ENCODE peak calls at places on chromosome 4, in eight cellular contexts. V is coronary artery, E is nephron progenitor cell, D is B cell, G is foreskin fibroblast, M is gastrocnemius medialis, B is A549, P is H9. A is an unnamed sample.
A peak's percentile ranks its signal among the peaks of the same experiment; 100 is the strongest.

GRCh38 chr4:25769251-25769650 is 93.5 kb downstream of the SEL1L3 start:
- DNase-seq in V (no peak), E (no peak), D (no peak), G (no peak), M (peak; percentile 4), B (no peak), P (no peak), A (no peak)

GRCh38 chr4:71944956-71945355 is 86.8 kb upstream of the NPFFR2 start:
- DNase-seq in V (no peak), E (no peak), D (no peak), G (no peak), M (no peak), B (no peak), P (no peak), A (no peak)

GRCh38 chr4:101730291-101731117 is 60.0 kb upstream of the BANK1 start:
- DNase-seq in V (no peak), E (peak; percentile 51), D (peak; percentile 68), G (peak; percentile 28), M (peak; percentile 24), B (peak; percentile 6), P (peak; percentile 69), A (no peak)

GRCh38 chr4:182518421-182518820 is 275.2 kb downstream of the TENM3 start:
- DNase-seq in V (no peak), E (no peak), D (no peak), G (no peak), M (no peak), B (no peak), P (no peak), A (no peak)

GRCh38 chr4:128386761-128387599 is 99.4 kb upstream of the PGRMC2 start:
- DNase-seq in V (peak; percentile 94), E (peak; percentile 36), D (no peak), G (peak; percentile 98), M (peak; percentile 93), B (peak; percentile 42), P (no peak), A (peak; percentile 90)

GRCh38 chr4:138184881-138185280 is 57.3 kb downstream of the SLC7A11 start:
- DNase-seq in V (no peak), E (no peak), D (no peak), G (no peak), M (no peak), B (no peak), P (no peak), A (no peak)

GRCh38 chr4:2247128-2248043 is 5.5 kb upstream of the HAUS3 start:
- DNase-seq in V (no peak), E (no peak), D (peak; percentile 8), G (no peak), M (no peak), B (no peak), P (no peak), A (peak; percentile 82)

GRCh38 chr4:113835005-113835404 is 73.5 kb upstream of the CAMK2D start:
- DNase-seq in V (no peak), E (no peak), D (no peak), G (peak; percentile 47), M (no peak), B (no peak), P (no peak), A (no peak)

GRCh38 chr4:52585379-52585778 is 73.7 kb downstream of the USP46 start:
- DNase-seq in V (no peak), E (no peak), D (no peak), G (no peak), M (no peak), B (no peak), P (no peak), A (no peak)

GRCh38 chr4:3444351-3445110 is 2.8 kb downstream of the HGFAC start:
- DNase-seq in V (no peak), E (no peak), D (no peak), G (no peak), M (no peak), B (no peak), P (no peak), A (no peak)

GRCh38 chr4:3442959-3443749 is 1.4 kb downstream of the HGFAC start:
- DNase-seq in V (no peak), E (peak; percentile 76), D (peak; percentile 84), G (no peak), M (no peak), B (peak; percentile 58), P (peak; percentile 73), A (no peak)

GRCh38 chr4:3445111-3445820 is 3.5 kb downstream of the HGFAC start:
- DNase-seq in V (no peak), E (no peak), D (no peak), G (no peak), M (no peak), B (no peak), P (no peak), A (no peak)

GRCh38 chr4:3442460-3442958 is 741 bp downstream of the HGFAC start:
- DNase-seq in V (no peak), E (no peak), D (no peak), G (no peak), M (no peak), B (no peak), P (no peak), A (no peak)

GRCh38 chr4:3443750-3444309 is 2.1 kb downstream of the HGFAC start:
- DNase-seq in V (no peak), E (no peak), D (no peak), G (no peak), M (no peak), B (no peak), P (no peak), A (no peak)
- TF ChIP-seq CTCF in V (no peak), E (peak; percentile 4), D (peak; percentile 54), G (no peak), M (peak; percentile 44), B (peak; percentile 10), P (no peak), A (no peak)

GRCh38 chr4:67954867-67955266 is 8.4 kb downstream of the TMPRSS11A start:
- DNase-seq in V (no peak), E (no peak), D (no peak), G (no peak), M (no peak), B (no peak), P (no peak), A (no peak)
- TF ChIP-seq CTCF in V (no peak), E (no peak), D (no peak), G (no peak), M (no peak), B (no peak), P (no peak), A (no peak)

GRCh38 chr4:89158884-89159503 is 47.7 kb downstream of the TIGD2 start:
- DNase-seq in V (no peak), E (no peak), D (peak; percentile 40), G (no peak), M (no peak), B (peak; percentile 25), P (no peak), A (no peak)
- TF ChIP-seq CTCF in V (peak; percentile 52), E (peak; percentile 79), D (peak; percentile 88), G (peak; percentile 73), M (peak; percentile 27), B (peak; percentile 72), P (peak; percentile 81), A (peak; percentile 81)

DNA sequence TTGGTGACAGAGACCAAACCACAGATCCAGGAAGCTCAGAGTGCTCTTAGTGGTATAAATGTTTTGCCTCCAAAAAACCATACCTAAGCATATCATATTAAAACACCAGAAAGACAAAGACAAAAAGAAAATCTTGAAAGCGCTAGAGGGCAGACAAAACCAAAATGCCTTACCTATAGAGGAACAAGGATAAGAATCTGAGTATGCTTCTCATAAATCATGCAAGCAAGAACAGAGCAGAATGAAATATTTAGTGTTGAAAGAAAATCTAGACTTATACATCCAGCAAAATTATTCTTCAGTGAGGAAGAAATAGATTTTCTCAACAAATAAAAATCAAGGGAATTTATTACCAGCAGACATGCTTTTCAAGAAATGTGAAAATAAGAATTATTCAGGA is 941.0 kb upstream of the INTU start:
- DNase-seq in V (no peak), E (no peak), D (no peak), G (no peak), M (no peak), B (no peak), P (no peak), A (no peak)
- TF ChIP-seq CTCF in V (no peak), E (no peak), D (no peak), G (no peak), M (no peak), B (no peak), P (no peak), A (no peak)

DNA sequence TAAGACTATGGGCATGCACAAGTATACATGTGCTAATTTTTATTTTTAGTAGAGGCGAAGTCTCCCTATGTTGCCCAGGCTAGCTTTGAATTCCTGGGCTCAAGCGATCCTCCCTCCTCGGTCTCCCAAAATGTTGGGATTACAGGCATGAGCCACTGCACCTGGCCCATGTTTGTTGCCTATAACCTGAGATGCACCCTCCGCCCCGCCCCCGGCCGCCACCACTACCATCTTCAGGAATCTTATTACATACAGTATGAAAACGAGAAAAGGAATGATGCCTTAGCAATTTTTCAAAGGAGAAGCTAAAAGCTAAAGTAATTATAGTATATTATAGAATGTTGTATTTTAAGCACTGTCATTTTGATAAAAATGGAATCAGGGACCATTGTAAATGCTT is 61.2 kb downstream of the POU4F2 start:
- DNase-seq in V (no peak), E (no peak), D (no peak), G (no peak), M (no peak), B (no peak), P (no peak), A (no peak)
- TF ChIP-seq CTCF in V (no peak), E (no peak), D (no peak), G (no peak), M (no peak), B (no peak), P (no peak), A (no peak)

GRCh38 chr4:140996757-140997156 is 136.5 kb downstream of the RNF150 start:
- DNase-seq in V (no peak), E (no peak), D (no peak), G (peak; percentile 33), M (no peak), B (no peak), P (no peak), A (no peak)
- TF ChIP-seq CTCF in V (no peak), E (no peak), D (no peak), G (peak; percentile 14), M (no peak), B (no peak), P (no peak), A (peak; percentile 41)

A was measured in osteocyte.